ENCODE peak calls at places on chromosomes 4 and X, in four cellular contexts. L is GM12891, R is K562, Z is HL-60. H is an unnamed sample.

GRCh38 chr4:150072906-150073714 is 5.1 kb upstream of the DCLK2 start:
- DNase-seq in L (no peak), Z (no peak), R (no peak), H (no peak)

GRCh38 chr4:42151568-42152506 is 618 bp downstream of the BEND4 start:
- DNase-seq in Z (no peak), R (no peak), L (peak), H (no peak)

GRCh38 chr4:78033859-78034258 is 23.3 kb upstream of the FRAS1 start:
- DNase-seq in L (no peak), Z (no peak), R (no peak), H (no peak)

GRCh38 chr4:118968006-118968405 is 79.4 kb downstream of the SYNPO2 start:
- DNase-seq in R (no peak), Z (peak), L (peak), H (peak)

GRCh38 chrX:13825178-13825762 is 8.4 kb upstream of the GPM6B start:
- DNase-seq in R (no peak), Z (no peak), L (no peak), H (no peak)

GRCh38 chr4:3010998-3011397 is 47.6 kb downstream of the GRK4 start:
- DNase-seq in Z (no peak), L (no peak), R (no peak), H (no peak)

GRCh38 chrX:104136241-104137019 is 20.4 kb downstream of the SLC25A53 start:
- DNase-seq in Z (peak), L (peak), R (peak), H (peak)

GRCh38 chrX:38172596-38172995 is 48.1 kb downstream of the SRPX start:
- DNase-seq in R (no peak), Z (no peak), L (no peak), H (no peak)

GRCh38 chrX:38804481-38805293 is 3.4 kb downstream of the MID1IP1 start:
- DNase-seq in Z (no peak), R (peak), L (no peak), H (no peak)

GRCh38 chr4:62324215-62324614 is 1124.1 kb downstream of the ADGRL3 start:
- DNase-seq in Z (no peak), R (no peak), L (no peak), H (no peak)

GRCh38 chrX:9390121-9390520 is 74.7 kb upstream of the TBL1X start:
- DNase-seq in R (no peak), Z (no peak), L (no peak), H (no peak)

GRCh38 chr4:41257901-41258300 is 1.2 kb downstream of the UCHL1 start:
- DNase-seq in R (no peak), Z (no peak), L (no peak), H (no peak)

GRCh38 chr4:119788334-119789266 is 160.0 kb upstream of the PDE5A start:
- DNase-seq in Z (no peak), L (no peak), R (no peak), H (no peak)

GRCh38 chr4:996030-996993 is 3.1 kb upstream of the SLC26A1 start:
- DNase-seq in R (peak), Z (no peak), L (no peak), H (no peak)

GRCh38 chrX:25083661-25084060 is 67.9 kb upstream of the ARX start:
- DNase-seq in Z (no peak), R (peak), L (no peak), H (no peak)

GRCh38 chr4:166594326-166594946 is 639.9 kb downstream of the SPOCK3 start:
- DNase-seq in R (no peak), L (peak), Z (peak), H (peak)

GRCh38 chrX:132071260-132071659 is 48.2 kb downstream of the STK26 start:
- DNase-seq in Z (no peak), L (no peak), R (no peak), H (no peak)

GRCh38 chr4:26789208-26789607 is 71.4 kb upstream of the STIM2 start:
- DNase-seq in Z (no peak), L (no peak), R (no peak), H (no peak)

GRCh38 chr4:14028862-14029261 is 401.3 kb upstream of the BOD1L1 start:
- DNase-seq in Z (no peak), R (no peak), L (no peak), H (no peak)

GRCh38 chrX:27728291-27728690 is 79.5 kb upstream of the MAGEB10 start:
- DNase-seq in R (no peak), L (no peak), Z (no peak), H (no peak)

GRCh38 chrX:18465051-18465450 is 39.6 kb downstream of the CDKL5 start:
- DNase-seq in L (no peak), Z (no peak), R (no peak), H (no peak)

GRCh38 chr4:113784497-113785254 is 23.1 kb upstream of the CAMK2D start:
- DNase-seq in L (no peak), R (no peak), Z (no peak), H (no peak)

GRCh38 chrX:32533848-32534247 is 677.5 kb downstream of the DMD start:
- DNase-seq in L (no peak), R (no peak), Z (no peak), H (no peak)

GRCh38 chrX:103656623-103657022 is 27.8 kb downstream of the TCEAL1 start:
- DNase-seq in Z (no peak), L (no peak), R (no peak), H (no peak)

GRCh38 chr4:26048962-26049361 is 134.9 kb downstream of the SMIM20 start:
- DNase-seq in Z (no peak), L (no peak), R (no peak), H (no peak)

GRCh38 chr4:37964734-37965457 is 4.7 kb downstream of the PTTG2 start:
- DNase-seq in L (no peak), R (no peak), Z (no peak), H (no peak)

GRCh38 chr4:174669278-174669677 is 147.0 kb upstream of the HPGD start:
- DNase-seq in R (peak), Z (no peak), L (no peak), H (no peak)

GRCh38 chrX:37746268-37746931 is 33.5 kb upstream of the CYBB start:
- DNase-seq in Z (peak), L (no peak), R (no peak), H (peak)

GRCh38 chr4:48138936-48139335 is 4.9 kb upstream of the TXK start:
- DNase-seq in Z (no peak), R (no peak), L (peak), H (peak)

GRCh38 chrX:45592067-45592466 is 391.4 kb upstream of the DIPK2B start:
- DNase-seq in R (no peak), Z (no peak), L (no peak), H (no peak)
- TF ChIP-seq SPI1 in R (no peak), Z (no peak), L (no peak), H (no peak)

GRCh38 chr4:187499961-187500360 is 495.6 kb upstream of the ZFP42 start:
- DNase-seq in Z (no peak), R (no peak), L (no peak), H (no peak)
- TF ChIP-seq SPI1 in Z (no peak), R (no peak), L (no peak), H (no peak)

DNA sequence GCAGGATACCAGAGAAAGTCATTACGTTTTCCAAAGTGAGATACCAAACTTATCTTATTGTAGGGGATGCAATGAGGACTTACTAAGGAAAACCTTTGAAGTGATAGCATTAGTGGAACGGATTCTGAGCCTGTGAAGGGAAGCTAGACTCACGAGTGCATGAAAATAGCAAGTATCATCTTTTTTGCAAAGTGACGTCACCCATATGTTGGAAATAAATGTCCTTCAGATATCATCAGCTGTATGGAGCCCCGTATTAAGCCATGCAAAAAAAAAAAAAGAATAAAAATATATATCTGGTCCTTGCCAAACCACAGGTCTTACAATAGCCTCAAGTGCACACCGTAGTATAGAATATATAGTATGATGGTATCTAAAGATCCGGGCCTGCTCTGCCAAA is 46.8 kb upstream of the ITM2A start:
- DNase-seq in L (no peak), R (no peak), Z (no peak), H (no peak)
- TF ChIP-seq SPI1 in L (no peak), R (no peak), Z (no peak), H (no peak)

DNA sequence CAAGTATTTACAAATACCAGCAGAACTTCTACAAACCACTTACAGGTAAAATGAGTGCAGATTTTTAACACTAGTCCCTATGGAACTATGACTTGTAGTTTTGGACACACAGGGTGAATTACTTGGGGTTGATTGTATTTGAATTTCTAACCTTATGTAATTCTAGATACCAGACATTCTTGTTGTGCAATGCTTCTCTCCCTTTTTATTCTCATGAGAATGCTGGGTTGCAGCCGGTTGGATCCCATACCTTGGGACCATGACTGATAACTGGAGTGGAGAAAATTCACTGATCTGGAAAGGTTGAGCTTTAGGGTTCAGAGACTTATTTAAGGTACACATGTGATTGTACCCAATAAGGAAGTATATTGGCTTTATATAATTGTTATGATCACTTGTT is 8.8 kb downstream of the TET2 start:
- DNase-seq in Z (no peak), R (no peak), L (no peak), H (no peak)
- TF ChIP-seq SPI1 in Z (no peak), R (no peak), L (no peak), H (no peak)

DNA sequence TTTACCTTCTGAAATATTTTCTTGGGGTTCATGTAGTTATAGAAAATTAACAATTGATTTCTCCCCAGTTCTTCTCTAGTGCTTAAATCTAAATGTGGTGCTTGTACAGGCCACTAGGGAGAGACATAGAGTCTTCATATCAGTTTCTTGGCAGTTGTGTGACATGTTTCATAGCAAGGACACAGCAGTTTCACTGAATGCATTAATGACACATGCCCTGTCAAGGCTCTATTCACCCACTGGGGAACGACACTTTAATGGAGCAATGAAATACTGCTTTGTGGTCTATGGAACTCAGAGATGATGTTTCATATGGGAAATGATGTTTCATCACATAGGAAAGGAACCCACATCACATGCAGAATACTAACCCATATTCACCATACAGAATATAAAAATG is 2.8 kb downstream of the VEGFC start:
- DNase-seq in R (peak), Z (no peak), L (peak), H (no peak)
- TF ChIP-seq SPI1 in R (no peak), Z (no peak), L (no peak), H (no peak)

GRCh38 chrX:68874076-68874475 is 45.3 kb downstream of the EFNB1 start:
- DNase-seq in L (no peak), R (no peak), Z (no peak), H (no peak)

GRCh38 chrX:68868902-68869800 is 40.3 kb downstream of the EFNB1 start:
- DNase-seq in R (no peak), L (no peak), Z (no peak), H (no peak)

GRCh38 chrX:68868316-68868715 is 39.5 kb downstream of the EFNB1 start:
- DNase-seq in L (no peak), R (no peak), Z (no peak), H (no peak)

GRCh38 chrX:68870357-68870756 is 41.5 kb downstream of the EFNB1 start:
- DNase-seq in Z (no peak), L (no peak), R (no peak), H (no peak)

DNA sequence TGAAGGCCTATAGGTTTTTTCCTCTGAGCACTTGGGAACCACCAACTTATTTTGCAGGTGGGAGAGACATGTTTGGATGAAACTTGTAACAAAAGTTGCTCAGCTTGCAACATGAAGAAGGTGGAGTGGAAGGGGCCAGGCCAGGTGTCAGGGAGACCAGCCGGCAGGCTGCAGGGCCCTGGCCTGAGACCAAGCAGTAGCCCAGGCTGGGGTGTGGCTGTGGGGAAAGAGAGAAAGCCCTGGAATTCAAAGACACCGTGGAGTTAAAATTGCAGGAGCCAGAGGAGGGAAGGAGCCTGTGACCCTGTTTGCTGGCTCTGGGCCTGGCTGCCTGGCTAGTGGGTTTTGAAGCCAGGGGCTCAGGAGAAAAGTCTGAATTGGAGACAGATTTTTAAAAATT is 43.4 kb downstream of the EFNB1 start:
- DNase-seq in Z (no peak), L (no peak), R (no peak), H (no peak)
- TF ChIP-seq SPI1 in Z (no peak), L (no peak), R (no peak), H (no peak)

GRCh38 chr4:169137555-169137920 is 127.5 kb upstream of the CBR4 start:
- DNase-seq in R (no peak), L (no peak), Z (no peak), H (no peak)
- TF ChIP-seq SPI1 in R (no peak), L (no peak), Z (no peak), H (no peak)

DNA sequence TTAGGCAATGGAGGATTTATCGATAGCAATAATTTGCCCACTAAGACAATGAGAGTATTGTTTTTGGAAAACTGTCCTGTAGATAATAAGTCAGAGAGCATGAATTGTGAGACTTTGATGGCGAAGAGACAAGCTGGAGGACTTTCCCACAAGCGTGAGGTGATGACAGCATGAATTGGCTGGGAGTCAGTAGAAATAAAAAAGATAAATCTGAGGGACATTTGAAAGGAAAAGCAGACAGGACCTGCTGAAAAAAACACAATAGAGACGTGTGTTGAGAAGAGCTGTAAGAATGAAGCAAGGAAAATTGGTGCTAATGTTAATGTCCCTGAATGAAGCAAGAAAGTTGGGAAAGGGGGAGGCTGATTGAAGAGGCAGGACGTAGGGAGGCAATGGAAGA is 233.5 kb downstream of the DCTD start:
- DNase-seq in L (no peak), R (no peak), Z (no peak), H (no peak)
- TF ChIP-seq SPI1 in L (no peak), R (no peak), Z (no peak), H (no peak)